ENCODE peak calls at places on chromosomes 11 and 22, in eight cellular contexts. Z is HCT116, V is HepG2, D is prostate gland, T is adrenal gland, F is breast epithelium, B is thyroid gland, R is gastrocnemius medialis. J is an unnamed sample.

GRCh38 chr11:43975631-43976030 is 33.2 kb downstream of the C11orf96 start:
- DNase-seq in D (no peak), V (no peak), B (no peak), F (no peak), T (no peak), Z (no peak), R (no peak), J (no peak)

GRCh38 chr11:109644158-109644557 is 222.2 kb downstream of the C11orf87 start:
- DNase-seq in T (peak; percentile 16), V (no peak), Z (no peak), R (no peak), F (no peak), D (no peak), B (no peak), J (no peak)

GRCh38 chr11:129283141-129283540 is 91.0 kb upstream of the ARHGAP32 start:
- DNase-seq in D (no peak), R (no peak), T (no peak), B (no peak), Z (peak; percentile 55), F (no peak), V (peak; percentile 40), J (no peak)

GRCh38 chr11:63710476-63711217 is 29.3 kb downstream of the RTN3 start:
- DNase-seq in F (no peak), V (no peak), R (no peak), B (no peak), T (no peak), Z (no peak), D (no peak), J (no peak)

GRCh38 chr11:81098471-81098870 is 1635.2 kb downstream of the FAM181B start:
- DNase-seq in B (no peak), F (no peak), D (no peak), Z (no peak), T (no peak), V (no peak), R (no peak), J (no peak)

GRCh38 chr11:65291613-65292012 is 23.1 kb upstream of the CDC42EP2 start:
- DNase-seq in F (no peak), R (no peak), V (peak; percentile 56), Z (no peak), T (no peak), B (peak; percentile 45), D (no peak), J (no peak)

GRCh38 chr22:39932918-39933649 is 27.1 kb upstream of the TMA7B start:
- DNase-seq in B (no peak), D (no peak), F (no peak), V (peak; percentile 29), T (peak; percentile 18), Z (peak; percentile 35), R (no peak), J (peak; percentile 82)

GRCh38 chr11:128868851-128869671 is 2.0 kb upstream of the KCNJ1 start:
- DNase-seq in D (no peak), B (no peak), R (no peak), T (no peak), Z (no peak), V (no peak), F (no peak), J (no peak)

GRCh38 chr11:44590769-44591168 is 25.3 kb downstream of the CD82 start:
- DNase-seq in D (no peak), B (no peak), Z (no peak), T (no peak), V (no peak), R (no peak), F (no peak), J (no peak)

GRCh38 chr11:37002831-37003230 is 404.8 kb upstream of the RAG2 start:
- DNase-seq in D (no peak), B (no peak), Z (no peak), V (no peak), T (no peak), F (no peak), R (no peak), J (no peak)

GRCh38 chr11:23570828-23571227 is 710.6 kb upstream of the CCDC179 start:
- DNase-seq in B (no peak), D (no peak), T (no peak), F (no peak), R (no peak), Z (no peak), V (no peak), J (no peak)

GRCh38 chr11:1924646-1925372 is 5.3 kb downstream of the TNNT3 start:
- DNase-seq in B (no peak), Z (no peak), D (no peak), F (no peak), R (no peak), T (no peak), V (no peak), J (peak; percentile 41)

DNA sequence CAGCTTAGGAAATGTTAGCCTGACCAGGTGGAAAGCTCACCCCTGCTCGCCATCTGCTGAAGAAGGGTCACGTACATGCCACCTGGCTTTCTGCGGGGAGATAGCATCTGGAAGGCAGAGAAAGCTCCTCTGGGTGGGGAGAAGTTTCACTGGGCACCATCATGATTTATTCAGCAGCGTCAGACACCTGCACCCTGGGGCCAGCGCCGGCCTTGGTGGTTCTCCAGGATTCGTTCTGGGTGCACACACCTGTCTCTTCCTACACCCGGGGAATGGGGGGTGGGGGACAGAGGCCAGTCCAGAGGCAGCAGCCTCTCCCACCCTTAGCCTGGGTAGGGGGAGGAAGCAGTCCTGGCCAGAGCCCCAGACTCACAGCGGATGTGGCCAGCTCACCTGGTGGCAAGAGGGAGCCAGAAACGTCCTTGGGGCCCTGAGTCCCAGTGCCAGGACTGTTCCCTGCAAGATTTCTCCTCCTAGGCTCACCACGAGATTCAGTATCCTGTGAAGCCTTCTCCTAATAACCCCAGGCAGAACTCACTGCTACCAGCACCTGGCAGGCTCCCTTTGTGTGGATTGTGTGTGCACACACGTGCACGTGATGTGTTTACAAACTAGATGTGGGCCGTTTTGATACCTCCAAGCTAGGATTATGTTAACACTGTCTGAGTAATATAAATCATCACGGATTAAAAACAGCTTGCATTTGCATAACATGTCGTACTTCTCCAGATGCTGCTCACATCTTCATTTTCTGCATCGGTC is 17.3 kb upstream of the RASD2 start:
- DNase-seq in V (no peak), B (no peak), R (no peak), F (no peak), D (peak; percentile 25), Z (no peak), T (no peak), J (peak; percentile 54)
- H3K4me3 ChIP-seq in V (no peak overlapping the region), B (no peak overlapping the region), R (no peak overlapping the region), F (no peak overlapping the region), D (no peak overlapping the region), Z (no peak overlapping the region), T (no peak overlapping the region), J (no peak overlapping the region)

GRCh38 chr11:608751-609354 is 6.9 kb downstream of the IRF7 start:
- DNase-seq in B (no peak), R (no peak), V (no peak), T (no peak), D (no peak), Z (no peak), F (no peak), J (peak; percentile 47)
- TF ChIP-seq POLR2A in B (no peak), R (no peak), V (no peak), T (no peak), D (no peak), Z (no peak), F (no peak), J (no peak)

GRCh38 chr11:46286789-46287188 is 9.3 kb downstream of the CREB3L1 start:
- DNase-seq in Z (no peak), T (no peak), F (no peak), B (no peak), R (no peak), V (no peak), D (no peak), J (peak; percentile 47)

GRCh38 chr11:46288451-46288850 is 11.0 kb downstream of the CREB3L1 start:
- DNase-seq in T (no peak), B (no peak), D (no peak), F (no peak), Z (no peak), V (no peak), R (no peak), J (no peak)

GRCh38 chr11:46281374-46281831 is 3.9 kb downstream of the CREB3L1 start:
- DNase-seq in F (no peak), B (no peak), T (no peak), R (no peak), D (peak; percentile 23), Z (no peak), V (no peak), J (peak; percentile 77)

GRCh38 chr11:46285173-46285572 is 7.7 kb downstream of the CREB3L1 start:
- DNase-seq in Z (no peak), D (no peak), V (no peak), F (no peak), B (no peak), R (no peak), T (no peak), J (peak; percentile 46)

DNA sequence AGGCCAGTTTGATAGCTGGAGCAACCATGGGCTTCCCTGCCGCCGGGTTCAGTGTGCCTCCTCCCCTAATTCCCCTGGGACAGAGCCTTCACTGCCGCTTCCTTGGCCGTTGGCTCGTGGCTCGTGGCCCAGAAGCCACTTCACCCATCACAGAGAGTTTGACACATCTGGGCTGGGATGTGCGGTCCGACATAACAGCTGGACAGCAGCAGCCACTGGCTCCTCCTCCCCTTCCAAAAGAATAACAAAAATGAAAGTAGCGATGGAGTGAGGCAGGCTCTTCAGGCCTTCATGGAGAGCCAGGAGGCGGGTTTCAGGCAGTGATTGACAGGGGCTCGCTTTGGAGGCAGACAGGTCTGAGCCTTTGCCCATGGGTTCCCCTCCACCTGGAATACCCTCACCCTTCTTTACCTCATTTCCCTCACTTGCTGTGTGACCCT is 8.2 kb downstream of the CREB3L1 start:
- DNase-seq in Z (no peak), F (no peak), R (no peak), V (no peak), T (peak; percentile 45), B (no peak), D (no peak), J (no peak)
- H3K4me3 ChIP-seq in Z (no peak overlapping the region), F (peak overlapping the region; percentile 32), R (no peak overlapping the region), V (no peak overlapping the region), T (no peak overlapping the region), B (no peak overlapping the region), D (no peak overlapping the region), J (no peak overlapping the region)

GRCh38 chr11:76891793-76892192 is 31.1 kb downstream of the ACER3 start:
- DNase-seq in R (no peak), D (no peak), V (no peak), B (no peak), Z (no peak), T (no peak), F (no peak), J (no peak)

GRCh38 chr11:76901144-76901543 is 40.4 kb downstream of the ACER3 start:
- DNase-seq in F (no peak), Z (no peak), T (no peak), R (no peak), V (no peak), D (no peak), B (no peak), J (no peak)

GRCh38 chr11:76892305-76892704 is 31.6 kb downstream of the ACER3 start:
- DNase-seq in V (no peak), B (peak; percentile 12), Z (no peak), R (no peak), D (no peak), F (no peak), T (no peak), J (no peak)

GRCh38 chr11:76902121-76903014 is 41.6 kb downstream of the ACER3 start:
- DNase-seq in Z (no peak), F (no peak), V (no peak), T (no peak), B (no peak), R (no peak), D (no peak), J (no peak)

DNA sequence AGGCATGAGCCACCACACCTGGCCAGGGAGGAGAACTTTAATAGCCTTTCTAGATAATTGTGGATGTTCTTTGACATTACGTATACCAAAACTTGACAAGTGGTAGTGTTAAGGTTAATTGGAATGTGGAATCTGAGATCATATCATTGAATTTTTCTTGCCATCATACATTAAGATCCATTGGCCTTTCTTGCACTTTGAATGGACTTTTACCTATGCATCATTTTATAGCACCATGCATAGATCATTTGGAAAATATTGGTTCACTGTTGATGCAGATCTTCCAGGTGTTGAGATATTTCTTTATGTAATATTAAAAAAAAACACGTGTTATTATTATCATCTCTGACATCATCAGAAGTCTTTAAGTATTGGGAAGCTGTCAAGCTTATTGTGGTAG is 36.5 kb downstream of the ACER3 start:
- DNase-seq in V (no peak), D (no peak), B (no peak), R (no peak), F (no peak), T (no peak), Z (no peak), J (no peak)
- TF ChIP-seq POLR2A in V (no peak), D (no peak), B (no peak), R (no peak), F (no peak), T (no peak), Z (no peak), J (no peak)